ENCODE peak calls at places on chromosomes 13 and 19, in seven cellular contexts. U, O, T, V, Y, H and D are unnamed samples.

GRCh38 chr19:12035220-12036172 is at the start of gene ZNF433:
- DNase-seq in Y (peak; percentile 61), H (peak; percentile 90), V (peak; percentile 92), T (peak; percentile 87), O (peak; percentile 97), U (peak; percentile 36), D (peak; percentile 96)

GRCh38 chr13:110330491-110331001 is 23.5 kb downstream of the COL4A2 start:
- DNase-seq in V (no peak), H (no peak), O (no peak), U (no peak), Y (no peak), T (no peak), D (no peak)

GRCh38 chr19:45872095-45872919 is 8.2 kb downstream of the FOXA3 start:
- DNase-seq in V (no peak), O (no peak), Y (no peak), H (no peak), T (no peak), U (no peak), D (peak; percentile 47)

GRCh38 chr19:30851646-30852045 is 479.5 kb downstream of the ZNF536 start:
- DNase-seq in V (no peak), H (no peak), T (no peak), O (no peak), Y (no peak), U (no peak), D (no peak)

GRCh38 chr19:18789883-18790565 is 1.1 kb downstream of the COMP start:
- DNase-seq in U (no peak), V (no peak), T (no peak), H (no peak), O (no peak), Y (no peak), D (peak; percentile 53)

GRCh38 chr19:33905937-33906577 is 109.4 kb downstream of the KCTD15 start:
- DNase-seq in H (no peak), Y (no peak), T (no peak), V (peak; percentile 58), O (peak; percentile 91), U (no peak), D (peak; percentile 93)

GRCh38 chr19:35357867-35358573 is at the start of gene FFAR3:
- DNase-seq in Y (no peak), T (no peak), H (no peak), O (no peak), V (no peak), U (no peak), D (peak; percentile 65)

GRCh38 chr19:10921199-10921879 is 7.1 kb downstream of the YIPF2 start:
- DNase-seq in H (no peak), O (no peak), T (no peak), Y (no peak), V (no peak), U (no peak), D (no peak)

GRCh38 chr19:46624958-46625661 is at the start of gene PTGIR:
- DNase-seq in U (no peak), V (peak; percentile 88), O (no peak), T (no peak), Y (no peak), H (no peak), D (peak; percentile 91)